ENCODE peak calls at places on chromosomes 4 and X, in four cellular contexts. X is HepG2, W is GM12878, H is K562. D is an unnamed sample.

GRCh38 chr4:120331486-120332281 is 265.0 kb upstream of the MAD2L1 start:
- DNase-seq in X (no peak), W (no peak), H (no peak), D (no peak)

GRCh38 chr4:74474345-74475099 is 29.6 kb downstream of the AREG start:
- DNase-seq in X (no peak), W (no peak), H (no peak), D (no peak)

GRCh38 chrX:13404364-13404763 is 84.5 kb upstream of the ATXN3L start:
- DNase-seq in X (no peak), W (no peak), H (no peak), D (no peak)

GRCh38 chr4:77861500-77861899 is 1.1 kb upstream of the MRPL1 start:
- DNase-seq in X (peak; percentile 3), W (no peak), H (no peak), D (no peak)

GRCh38 chrX:48971325-48972213 is at the start of gene KCND1:
- DNase-seq in X (no peak), W (no peak), H (peak; percentile 49), D (peak; percentile 39)

GRCh38 chrX:40511258-40511657 is 69.5 kb upstream of the ATP6AP2 start:
- DNase-seq in X (no peak), W (no peak), H (no peak), D (no peak)

GRCh38 chr4:7892212-7893019 is 47.2 kb downstream of the AFAP1 start:
- DNase-seq in X (no peak), W (no peak), H (no peak), D (peak; percentile 37)

GRCh38 chr4:37767546-37767945 is 58.9 kb upstream of the PGM2 start:
- DNase-seq in X (peak; percentile 18), W (no peak), H (no peak), D (no peak)

GRCh38 chrX:47936224-47936939 is 67.4 kb downstream of the ZNF182 start:
- DNase-seq in X (no peak), W (no peak), H (peak; percentile 55), D (peak; percentile 20)

GRCh38 chr4:82696117-82696516 is 102.5 kb downstream of the SCD5 start:
- DNase-seq in X (no peak), W (no peak), H (no peak), D (no peak)
- TF ChIP-seq TCF7 in X (no peak), W (no peak), H (no peak), D (no peak)

GRCh38 chr4:1683371-1683902 is 676 bp downstream of the FAM53A start:
- DNase-seq in X (no peak), W (no peak), H (no peak), D (peak; percentile 42)
- TF ChIP-seq USF2 in X (no peak), W (no peak), H (no peak), D (no peak)

GRCh38 chrX:129480889-129481288 is 42.4 kb downstream of the SMARCA1 start:
- DNase-seq in X (no peak), W (no peak), H (no peak), D (no peak)

GRCh38 chrX:129478516-129478915 is 44.8 kb downstream of the SMARCA1 start:
- DNase-seq in X (no peak), W (no peak), H (no peak), D (no peak)
- TF ChIP-seq TCF7 in X (no peak), W (no peak), H (no peak), D (no peak)

GRCh38 chr4:139624441-139625130 is 41.0 kb upstream of the MGST2 start:
- DNase-seq in X (no peak), W (no peak), H (no peak), D (no peak)
- TF ChIP-seq USF2 in X (no peak), W (no peak), H (no peak), D (no peak)

D was measured in WTC11.